ENCODE peak calls at places on chromosome 5, in eight cellular contexts. B is substantia nigra; T is activated CD4-positive, alpha-beta T cell treated with anti-CD3 and anti-CD28 coated beads for 4 hours; W is HTR-8/SVneo; X is HT-29; A is body of pancreas; P is GM12865; R is iPS-NIHi11. Y is an unnamed sample.

GRCh38 chr5:81834021-81834660 is 83.2 kb upstream of the SSBP2 start:
- DNase-seq in R (no peak), X (no peak), B (no peak), A (no peak), T (no peak), W (no peak), P (no peak), Y (no peak)

GRCh38 chr5:158895573-158895972 is 204.1 kb downstream of the EBF1 start:
- DNase-seq in B (no peak), P (no peak), T (no peak), A (no peak), X (no peak), W (no peak), R (peak), Y (no peak)

GRCh38 chr5:2656186-2656585 is 95.3 kb downstream of the IRX2 start:
- DNase-seq in B (no peak), A (no peak), W (no peak), X (no peak), R (no peak), P (no peak), T (no peak), Y (no peak)

GRCh38 chr5:14510156-14510734 is 71.3 kb upstream of the OTULINL start:
- DNase-seq in B (no peak), R (no peak), A (no peak), X (no peak), T (no peak), P (no peak), W (no peak), Y (no peak)

GRCh38 chr5:119304439-119304838 is 51.4 kb upstream of the TNFAIP8 start:
- DNase-seq in A (no peak), P (no peak), T (no peak), X (peak), B (no peak), R (no peak), W (no peak), Y (no peak)

GRCh38 chr5:6525910-6526309 is 77.3 kb downstream of the UBE2QL1 start:
- DNase-seq in T (no peak), P (peak), A (peak), X (peak), W (peak), R (peak), B (no peak), Y (no peak)

GRCh38 chr5:96463106-96463505 is 30.1 kb upstream of the PCSK1 start:
- DNase-seq in T (no peak), A (no peak), R (no peak), W (no peak), X (no peak), P (no peak), B (no peak), Y (no peak)

GRCh38 chr5:133293953-133294352 is 242.1 kb downstream of the HSPA4 start:
- DNase-seq in W (no peak), T (no peak), P (no peak), A (no peak), B (no peak), X (no peak), R (no peak), Y (no peak)

GRCh38 chr5:36090033-36090432 is 23.4 kb upstream of the UGT3A2 start:
- DNase-seq in X (peak), P (peak), W (no peak), R (peak), B (no peak), A (no peak), T (no peak), Y (peak)

GRCh38 chr5:171418316-171418981 is 998 bp upstream of the FGF18 start:
- DNase-seq in R (peak), P (peak), A (peak), W (peak), B (peak), X (peak), T (peak), Y (peak)

GRCh38 chr5:1108008-1108864 is 3.6 kb downstream of the SLC12A7 start:
- DNase-seq in R (no peak), T (no peak), P (no peak), X (no peak), B (no peak), A (no peak), W (no peak), Y (no peak)

GRCh38 chr5:968953-969352 is 39.6 kb upstream of the NKD2 start:
- DNase-seq in T (no peak), A (no peak), P (no peak), X (no peak), B (no peak), R (no peak), W (no peak), Y (no peak)

GRCh38 chr5:141351591-141351990 is 1.7 kb downstream of the PCDHGB1 start:
- DNase-seq in R (no peak), A (no peak), P (no peak), W (no peak), B (no peak), T (no peak), X (no peak), Y (no peak)

GRCh38 chr5:42984307-42984706 is 55.8 kb downstream of the ANXA2R start:
- DNase-seq in X (no peak), P (no peak), T (no peak), A (no peak), R (no peak), B (no peak), W (no peak), Y (no peak)

GRCh38 chr5:151679421-151680155 is 7.1 kb downstream of the SPARC start:
- DNase-seq in X (no peak), T (no peak), B (no peak), A (no peak), W (no peak), R (no peak), P (no peak), Y (no peak)

GRCh38 chr5:97183100-97183929 is at the start of gene RIOK2:
- DNase-seq in T (peak), P (peak), B (peak), X (peak), R (peak), W (peak), A (peak), Y (peak)

GRCh38 chr5:107985144-107985543 is 314.4 kb upstream of the EFNA5 start:
- DNase-seq in B (no peak), A (peak), R (no peak), X (peak), P (no peak), W (no peak), T (no peak), Y (no peak)

GRCh38 chr5:173016621-173017046 is 33.1 kb downstream of the ATP6V0E1 start:
- DNase-seq in B (no peak), R (peak), A (peak), T (no peak), X (no peak), W (no peak), P (no peak), Y (peak)

GRCh38 chr5:82939326-82939725 is 137.9 kb downstream of the TMEM167A start:
- DNase-seq in B (no peak), X (no peak), A (no peak), R (no peak), W (no peak), P (no peak), T (no peak), Y (peak)

GRCh38 chr5:9686211-9686610 is 56.1 kb upstream of the TAS2R1 start:
- DNase-seq in B (no peak), R (no peak), X (no peak), W (peak), P (no peak), A (no peak), T (no peak), Y (no peak)

GRCh38 chr5:173138707-173139106 is 5.6 kb upstream of the BNIP1 start:
- DNase-seq in T (no peak), B (no peak), X (no peak), W (no peak), A (no peak), R (no peak), P (no peak), Y (no peak)

GRCh38 chr5:9062873-9063272 is 483.0 kb downstream of the SEMA5A start:
- DNase-seq in X (no peak), B (no peak), A (no peak), P (peak), W (no peak), R (no peak), T (no peak), Y (no peak)

GRCh38 chr5:72956324-72957140 is 691 bp downstream of the FCHO2 start:
- DNase-seq in X (peak), B (peak), P (peak), W (peak), A (peak), R (peak), T (no peak), Y (peak)

GRCh38 chr5:132813599-132814440 is 718 bp downstream of the SOWAHA start:
- DNase-seq in A (peak), R (peak), T (no peak), P (peak), B (peak), W (peak), X (no peak), Y (no peak)

GRCh38 chr5:100777680-100778281 is 125.3 kb downstream of the ST8SIA4 start:
- DNase-seq in R (no peak), A (no peak), T (peak), P (peak), X (peak), B (no peak), W (peak), Y (peak)